ENCODE peak calls at places on chromosomes 6 and 20, in seven cellular contexts. One of them, this sample, is unnamed.

GRCh38 chr6:34601706-34602105 is 45.6 kb upstream of the SPDEF start:
- DNase-seq in activated T-cell treated with anti-CD3 and anti-CD28 coated beads, Interleukin-2, amount 50 U/mL, for 72 hours: no peak
- DNase-seq in fibroblast of villous mesenchyme: no peak
- DNase-seq in hepatic stellate cell: no peak
- DNase-seq in right cardiac atrium: peak
- DNase-seq in naive B cell: no peak
- DNase-seq in kidney: no peak
- DNase-seq in this sample: no peak

GRCh38 chr20:64108731-64109389 is 1.5 kb upstream of the NPBWR2 start:
- DNase-seq in activated T-cell treated with anti-CD3 and anti-CD28 coated beads, Interleukin-2, amount 50 U/mL, for 72 hours: no peak
- DNase-seq in fibroblast of villous mesenchyme: no peak
- DNase-seq in hepatic stellate cell: no peak
- DNase-seq in right cardiac atrium: peak
- DNase-seq in naive B cell: no peak
- DNase-seq in kidney: peak
- DNase-seq in this sample: no peak

GRCh38 chr6:35954335-35954734 is 33.4 kb upstream of the SRPK1 start:
- DNase-seq in activated T-cell treated with anti-CD3 and anti-CD28 coated beads, Interleukin-2, amount 50 U/mL, for 72 hours: no peak
- DNase-seq in fibroblast of villous mesenchyme: no peak
- DNase-seq in hepatic stellate cell: no peak
- DNase-seq in right cardiac atrium: no peak
- DNase-seq in naive B cell: no peak
- DNase-seq in kidney: no peak
- DNase-seq in this sample: no peak

GRCh38 chr6:78538002-78538401 is 329.3 kb upstream of the IRAK1BP1 start:
- DNase-seq in activated T-cell treated with anti-CD3 and anti-CD28 coated beads, Interleukin-2, amount 50 U/mL, for 72 hours: no peak
- DNase-seq in fibroblast of villous mesenchyme: no peak
- DNase-seq in hepatic stellate cell: peak
- DNase-seq in right cardiac atrium: no peak
- DNase-seq in naive B cell: no peak
- DNase-seq in kidney: no peak
- DNase-seq in this sample: no peak

GRCh38 chr6:163554663-163555062 is 140.1 kb downstream of the QKI start:
- DNase-seq in activated T-cell treated with anti-CD3 and anti-CD28 coated beads, Interleukin-2, amount 50 U/mL, for 72 hours: peak
- DNase-seq in fibroblast of villous mesenchyme: peak
- DNase-seq in hepatic stellate cell: peak
- DNase-seq in right cardiac atrium: peak
- DNase-seq in naive B cell: peak
- DNase-seq in kidney: peak
- DNase-seq in this sample: peak

GRCh38 chr6:71012871-71013456 is 56.1 kb upstream of the B3GAT2 start:
- DNase-seq in activated T-cell treated with anti-CD3 and anti-CD28 coated beads, Interleukin-2, amount 50 U/mL, for 72 hours: peak
- DNase-seq in fibroblast of villous mesenchyme: peak
- DNase-seq in hepatic stellate cell: peak
- DNase-seq in right cardiac atrium: no peak
- DNase-seq in naive B cell: peak
- DNase-seq in kidney: no peak
- DNase-seq in this sample: peak

GRCh38 chr6:11604836-11605506 is 67.4 kb downstream of the TMEM170B start:
- DNase-seq in activated T-cell treated with anti-CD3 and anti-CD28 coated beads, Interleukin-2, amount 50 U/mL, for 72 hours: no peak
- DNase-seq in fibroblast of villous mesenchyme: no peak
- DNase-seq in hepatic stellate cell: no peak
- DNase-seq in right cardiac atrium: no peak
- DNase-seq in naive B cell: no peak
- DNase-seq in kidney: no peak
- DNase-seq in this sample: no peak

GRCh38 chr6:129317931-129318820 is 391.8 kb downstream of the ARHGAP18 start:
- DNase-seq in activated T-cell treated with anti-CD3 and anti-CD28 coated beads, Interleukin-2, amount 50 U/mL, for 72 hours: no peak
- DNase-seq in fibroblast of villous mesenchyme: peak
- DNase-seq in hepatic stellate cell: no peak
- DNase-seq in right cardiac atrium: no peak
- DNase-seq in naive B cell: no peak
- DNase-seq in kidney: no peak
- DNase-seq in this sample: no peak

GRCh38 chr6:121437861-121438651 is 2.6 kb downstream of the GJA1 start:
- DNase-seq in activated T-cell treated with anti-CD3 and anti-CD28 coated beads, Interleukin-2, amount 50 U/mL, for 72 hours: no peak
- DNase-seq in fibroblast of villous mesenchyme: peak
- DNase-seq in hepatic stellate cell: peak
- DNase-seq in right cardiac atrium: no peak
- DNase-seq in naive B cell: no peak
- DNase-seq in kidney: no peak
- DNase-seq in this sample: no peak

GRCh38 chr20:3041818-3042504 is 1.5 kb upstream of the GNRH2 start:
- DNase-seq in activated T-cell treated with anti-CD3 and anti-CD28 coated beads, Interleukin-2, amount 50 U/mL, for 72 hours: no peak
- DNase-seq in fibroblast of villous mesenchyme: peak
- DNase-seq in hepatic stellate cell: no peak
- DNase-seq in right cardiac atrium: no peak
- DNase-seq in naive B cell: no peak
- DNase-seq in kidney: no peak
- DNase-seq in this sample: no peak

GRCh38 chr20:23255658-23256385 is 94.8 kb upstream of the NXT1 start:
- DNase-seq in activated T-cell treated with anti-CD3 and anti-CD28 coated beads, Interleukin-2, amount 50 U/mL, for 72 hours: no peak
- DNase-seq in fibroblast of villous mesenchyme: peak
- DNase-seq in hepatic stellate cell: peak
- DNase-seq in right cardiac atrium: no peak
- DNase-seq in naive B cell: no peak
- DNase-seq in kidney: no peak
- DNase-seq in this sample: no peak

GRCh38 chr6:51929934-51930574 is 157.4 kb downstream of the PKHD1 start:
- DNase-seq in activated T-cell treated with anti-CD3 and anti-CD28 coated beads, Interleukin-2, amount 50 U/mL, for 72 hours: no peak
- DNase-seq in fibroblast of villous mesenchyme: no peak
- DNase-seq in hepatic stellate cell: no peak
- DNase-seq in right cardiac atrium: no peak
- DNase-seq in naive B cell: no peak
- DNase-seq in kidney: no peak
- DNase-seq in this sample: no peak

GRCh38 chr6:114638346-114638745 is 295.5 kb upstream of the HS3ST5 start:
- DNase-seq in activated T-cell treated with anti-CD3 and anti-CD28 coated beads, Interleukin-2, amount 50 U/mL, for 72 hours: no peak
- DNase-seq in fibroblast of villous mesenchyme: no peak
- DNase-seq in hepatic stellate cell: no peak
- DNase-seq in right cardiac atrium: no peak
- DNase-seq in naive B cell: no peak
- DNase-seq in kidney: no peak
- DNase-seq in this sample: no peak

GRCh38 chr6:47288245-47289090 is 21.2 kb downstream of the TNFRSF21 start:
- DNase-seq in activated T-cell treated with anti-CD3 and anti-CD28 coated beads, Interleukin-2, amount 50 U/mL, for 72 hours: no peak
- DNase-seq in fibroblast of villous mesenchyme: no peak
- DNase-seq in hepatic stellate cell: no peak
- DNase-seq in right cardiac atrium: no peak
- DNase-seq in naive B cell: no peak
- DNase-seq in kidney: no peak
- DNase-seq in this sample: no peak

GRCh38 chr6:30889921-30890645 is 5.8 kb downstream of the DDR1 start:
- DNase-seq in activated T-cell treated with anti-CD3 and anti-CD28 coated beads, Interleukin-2, amount 50 U/mL, for 72 hours: no peak
- DNase-seq in fibroblast of villous mesenchyme: no peak
- DNase-seq in hepatic stellate cell: no peak
- DNase-seq in right cardiac atrium: peak
- DNase-seq in naive B cell: no peak
- DNase-seq in kidney: no peak
- DNase-seq in this sample: no peak

GRCh38 chr6:98944598-98945011 is 3.1 kb downstream of the FBXL4 start:
- DNase-seq in activated T-cell treated with anti-CD3 and anti-CD28 coated beads, Interleukin-2, amount 50 U/mL, for 72 hours: no peak
- DNase-seq in fibroblast of villous mesenchyme: peak
- DNase-seq in hepatic stellate cell: no peak
- DNase-seq in right cardiac atrium: no peak
- DNase-seq in naive B cell: no peak
- DNase-seq in kidney: no peak
- DNase-seq in this sample: no peak

GRCh38 chr6:42365021-42365420 is 86.7 kb downstream of the TRERF1 start:
- DNase-seq in activated T-cell treated with anti-CD3 and anti-CD28 coated beads, Interleukin-2, amount 50 U/mL, for 72 hours: no peak
- DNase-seq in fibroblast of villous mesenchyme: no peak
- DNase-seq in hepatic stellate cell: no peak
- DNase-seq in right cardiac atrium: peak
- DNase-seq in naive B cell: no peak
- DNase-seq in kidney: no peak
- DNase-seq in this sample: no peak

GRCh38 chr20:40983898-40984297 is 44.7 kb upstream of the TOP1 start:
- DNase-seq in activated T-cell treated with anti-CD3 and anti-CD28 coated beads, Interleukin-2, amount 50 U/mL, for 72 hours: no peak
- DNase-seq in fibroblast of villous mesenchyme: no peak
- DNase-seq in hepatic stellate cell: no peak
- DNase-seq in right cardiac atrium: no peak
- DNase-seq in naive B cell: no peak
- DNase-seq in kidney: no peak
- DNase-seq in this sample: no peak

This sample was measured in Kasumi-1.